ENCODE peak calls at places on chromosomes 11 and 22, in ten cellular contexts. W, M, X, A, E, C, U, J, O and S are unnamed samples.

GRCh38 chr11:12076840-12077534 is 33.4 kb upstream of the MICAL2 start:
- DNase-seq in E (no peak), M (no peak), U (no peak), J (no peak), X (no peak), C (no peak), O (peak; percentile 77), W (no peak), A (no peak), S (no peak)

GRCh38 chr11:134272381-134273316 is 3.5 kb upstream of the GLB1L3 start:
- DNase-seq in U (no peak), C (no peak), W (peak; percentile 41), J (no peak), E (peak; percentile 43), A (no peak), O (peak; percentile 55), M (peak; percentile 63), X (no peak), S (no peak)

GRCh38 chr11:27427183-27427980 is 45.2 kb downstream of the LGR4 start:
- DNase-seq in O (peak; percentile 19), J (no peak), C (no peak), E (no peak), A (no peak), U (no peak), W (no peak), M (peak; percentile 34), X (no peak), S (no peak)

GRCh38 chr11:65983589-65983987 is 18.4 kb downstream of the EIF1AD start:
- DNase-seq in A (no peak), O (no peak), X (no peak), E (no peak), U (no peak), W (no peak), C (no peak), M (no peak), J (no peak), S (no peak)

GRCh38 chr11:79026803-79027445 is 413.9 kb downstream of the TENM4 start:
- DNase-seq in A (no peak), J (no peak), O (no peak), U (no peak), X (no peak), E (no peak), C (peak; percentile 0), W (no peak), M (no peak), S (no peak)

GRCh38 chr11:66240781-66241136 is 27.7 kb upstream of the RAB1B start:
- DNase-seq in X (no peak), W (no peak), O (no peak), M (no peak), A (no peak), U (no peak), C (no peak), J (no peak), E (no peak), S (no peak)

GRCh38 chr11:101262995-101263394 is 133.4 kb upstream of the PGR start:
- DNase-seq in X (no peak), E (no peak), C (no peak), U (no peak), O (no peak), M (no peak), J (no peak), W (no peak), A (no peak), S (no peak)

GRCh38 chr22:40220316-40221054 is 42.8 kb downstream of the TNRC6B start:
- DNase-seq in M (no peak), X (no peak), U (no peak), J (no peak), A (no peak), E (no peak), C (no peak), O (no peak), W (no peak), S (no peak)

GRCh38 chr22:27461470-27461869 is 340.1 kb downstream of the MN1 start:
- DNase-seq in A (no peak), O (peak; percentile 79), W (no peak), M (peak; percentile 92), E (no peak), C (no peak), J (no peak), X (peak; percentile 86), U (no peak), S (no peak)

GRCh38 chr22:17789379-17790200 is 15.3 kb upstream of the BID start:
- DNase-seq in O (no peak), E (no peak), C (no peak), A (no peak), U (no peak), M (no peak), J (no peak), X (no peak), W (no peak), S (no peak)

GRCh38 chr11:3153291-3153861 is 11.7 kb downstream of the OSBPL5 start:
- DNase-seq in U (no peak), W (no peak), M (peak; percentile 86), C (peak; percentile 45), J (no peak), X (no peak), O (peak; percentile 70), A (peak; percentile 53), E (peak; percentile 70), S (no peak)

GRCh38 chr11:58888579-58888978 is 44.1 kb upstream of the GLYATL2 start:
- DNase-seq in C (no peak), E (no peak), M (no peak), U (no peak), J (no peak), X (no peak), A (no peak), W (no peak), O (no peak), S (no peak)

GRCh38 chr11:69818243-69819108 is 740 bp downstream of the FGF3 start:
- DNase-seq in M (no peak), E (no peak), W (no peak), J (no peak), A (no peak), X (no peak), C (no peak), U (no peak), O (no peak), S (no peak)

GRCh38 chr11:62427630-62428233 is 8.9 kb downstream of the SCGB1A1 start:
- DNase-seq in X (peak; percentile 14), A (no peak), O (peak; percentile 33), C (no peak), J (peak; percentile 12), M (peak; percentile 47), U (peak; percentile 7), W (no peak), E (no peak), S (no peak)

GRCh38 chr11:120748485-120748814 is 236.9 kb downstream of the GRIK4 start:
- DNase-seq in M (no peak), E (no peak), A (no peak), W (peak; percentile 78), U (no peak), J (no peak), C (no peak), X (no peak), O (no peak), S (no peak)

GRCh38 chr22:50247748-50248147 is 2.9 kb upstream of the TUBGCP6 start:
- DNase-seq in C (no peak), W (no peak), J (peak; percentile 77), X (no peak), E (peak; percentile 83), U (no peak), M (peak; percentile 34), O (peak; percentile 31), A (peak; percentile 77), S (no peak)

GRCh38 chr22:24727218-24727851 is 47.2 kb downstream of the PIWIL3 start:
- DNase-seq in J (peak; percentile 93), A (no peak), C (no peak), E (peak; percentile 52), O (peak; percentile 91), U (no peak), X (peak; percentile 8), W (no peak), M (no peak), S (no peak)

GRCh38 chr22:36143956-36144355 is 16.6 kb downstream of the APOL3 start:
- DNase-seq in X (no peak), M (no peak), W (no peak), O (no peak), C (no peak), U (no peak), J (no peak), A (no peak), E (peak; percentile 25), S (no peak)

GRCh38 chr11:68798221-68798813 is 43.4 kb downstream of the CPT1A start:
- DNase-seq in A (peak; percentile 34), J (no peak), M (peak; percentile 60), E (peak; percentile 58), U (peak; percentile 6), X (peak; percentile 5), O (peak; percentile 36), C (no peak), W (peak; percentile 11), S (peak; percentile 33)

GRCh38 chr11:128757235-128757711 is 63.4 kb downstream of the FLI1 start:
- DNase-seq in W (no peak), E (peak; percentile 86), O (no peak), X (peak; percentile 12), M (peak; percentile 23), C (peak; percentile 95), J (no peak), U (peak; percentile 55), A (peak; percentile 69), S (peak; percentile 56)